ENCODE peak calls at places on chromosomes 3 and 15, in eight cellular contexts. Y, Q, M, L, N, C, Z and H are unnamed samples.

GRCh38 chr15:59313703-59314332 is 58.9 kb downstream of the MYO1E start:
- DNase-seq in Y (peak), Q (peak), M (peak), L (peak), N (no peak), C (peak), Z (no peak), H (no peak)

GRCh38 chr15:60551147-60551780 is 72.3 kb upstream of the ICE2 start:
- DNase-seq in Y (no peak), Q (no peak), M (no peak), L (no peak), N (no peak), C (no peak), Z (no peak), H (no peak)

GRCh38 chr3:101840066-101840465 is 9.2 kb upstream of the NFKBIZ start:
- DNase-seq in Y (no peak), Q (no peak), M (no peak), L (no peak), N (no peak), C (no peak), Z (no peak), H (no peak)

GRCh38 chr3:117893638-117894037 is 1141.0 kb downstream of the IGSF11 start:
- DNase-seq in Y (no peak), Q (no peak), M (no peak), L (no peak), N (no peak), C (no peak), Z (no peak), H (no peak)

GRCh38 chr3:16665282-16665741 is 60.1 kb upstream of the DAZL start:
- DNase-seq in Y (no peak), Q (no peak), M (no peak), L (no peak), N (no peak), C (no peak), Z (no peak), H (no peak)

GRCh38 chr15:58269455-58270414 is 131.6 kb downstream of the AQP9 start:
- DNase-seq in Y (no peak), Q (peak), M (peak), L (no peak), N (no peak), C (no peak), Z (peak), H (no peak)

GRCh38 chr15:72112111-72112510 is 5.8 kb downstream of the MYO9A start:
- DNase-seq in Y (no peak), Q (no peak), M (no peak), L (no peak), N (no peak), C (no peak), Z (no peak), H (no peak)

GRCh38 chr3:184561329-184562145 is at the start of gene EPHB3:
- DNase-seq in Y (peak), Q (peak), M (peak), L (peak), N (peak), C (peak), Z (peak), H (peak)

GRCh38 chr3:187041362-187042061 is 97.8 kb downstream of the RPL39L start:
- DNase-seq in Y (no peak), Q (peak), M (no peak), L (no peak), N (no peak), C (no peak), Z (no peak), H (peak)

GRCh38 chr3:31038086-31038737 is 143.8 kb upstream of the GADL1 start:
- DNase-seq in Y (no peak), Q (no peak), M (no peak), L (no peak), N (no peak), C (no peak), Z (no peak), H (no peak)

GRCh38 chr3:141116791-141117190 is 65.6 kb downstream of the SPSB4 start:
- DNase-seq in Y (no peak), Q (no peak), M (no peak), L (peak), N (no peak), C (no peak), Z (no peak), H (no peak)

GRCh38 chr15:80844011-80844732 is 65.0 kb downstream of the CEMIP start:
- DNase-seq in Y (no peak), Q (peak), M (no peak), L (no peak), N (no peak), C (no peak), Z (no peak), H (no peak)

GRCh38 chr3:43097681-43098080 is 8.2 kb downstream of the POMGNT2 start:
- DNase-seq in Y (no peak), Q (no peak), M (no peak), L (no peak), N (no peak), C (no peak), Z (no peak), H (no peak)

GRCh38 chr3:153442386-153442785 is 280.4 kb downstream of the RAP2B start:
- DNase-seq in Y (no peak), Q (no peak), M (no peak), L (no peak), N (no peak), C (no peak), Z (no peak), H (no peak)

GRCh38 chr15:71674354-71674753 is 136.0 kb upstream of the NR2E3 start:
- DNase-seq in Y (no peak), Q (no peak), M (no peak), L (no peak), N (no peak), C (no peak), Z (no peak), H (no peak)

GRCh38 chr15:42688301-42688700 is 48.6 kb downstream of the CDAN1 start:
- DNase-seq in Y (no peak), Q (no peak), M (no peak), L (no peak), N (no peak), C (no peak), Z (no peak), H (no peak)

GRCh38 chr15:90836296-90836871 is 32.0 kb upstream of the FURIN start:
- DNase-seq in Y (no peak), Q (peak), M (no peak), L (no peak), N (no peak), C (no peak), Z (peak), H (no peak)

GRCh38 chr15:100060276-100060926 is 281.4 kb downstream of the ADAMTS17 start:
- DNase-seq in Y (no peak), Q (peak), M (no peak), L (no peak), N (no peak), C (no peak), Z (no peak), H (no peak)

GRCh38 chr3:147422226-147422933 is 13.2 kb downstream of the ZIC1 start:
- DNase-seq in Y (no peak), Q (no peak), M (no peak), L (no peak), N (no peak), C (no peak), Z (no peak), H (no peak)

GRCh38 chr3:72203105-72203504 is 418.2 kb upstream of the PROK2 start:
- DNase-seq in Y (no peak), Q (no peak), M (no peak), L (no peak), N (no peak), C (no peak), Z (no peak), H (no peak)

GRCh38 chr3:126544596-126545281 is 14.0 kb downstream of the C3orf22 start:
- DNase-seq in Y (no peak), Q (no peak), M (peak), L (peak), N (no peak), C (no peak), Z (no peak), H (no peak)

GRCh38 chr3:47010050-47010712 is 30.7 kb downstream of the NBEAL2 start:
- DNase-seq in Y (no peak), Q (no peak), M (peak), L (peak), N (no peak), C (no peak), Z (no peak), H (no peak)
- H3K4me3 ChIP-seq in Y (peak), Q (no peak), M (no peak), L (no peak), N (no peak), C (peak), Z (peak), H (peak)

DNA sequence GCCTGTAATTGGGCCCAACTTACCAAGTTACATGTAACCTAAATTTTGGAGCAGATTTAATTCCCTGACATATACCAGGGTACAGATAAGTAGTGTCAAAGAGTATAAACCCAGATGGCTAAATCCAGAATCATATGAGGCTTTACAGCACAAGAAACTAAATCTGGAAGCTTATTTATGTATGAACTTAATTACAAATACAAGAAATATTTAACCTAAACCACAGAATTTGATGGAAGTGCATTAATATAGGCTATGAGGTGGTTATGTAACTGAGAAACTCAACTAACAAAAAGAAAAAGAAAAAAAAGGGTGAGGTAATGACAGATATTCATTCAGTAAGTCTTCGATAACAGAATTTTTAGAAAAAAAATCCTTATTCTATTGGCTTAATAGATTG is 930.2 kb upstream of the ALCAM start:
- DNase-seq in Y (no peak), Q (no peak), M (no peak), L (no peak), N (no peak), C (no peak), Z (no peak), H (no peak)
- H3K4me3 ChIP-seq in Y (no peak), Q (no peak), M (no peak), L (no peak), N (peak), C (no peak), Z (no peak), H (no peak)

GRCh38 chr15:73605759-73606423 is 27.3 kb downstream of the NPTN start:
- DNase-seq in Y (no peak), Q (no peak), M (peak), L (no peak), N (no peak), C (no peak), Z (no peak), H (no peak)
- H3K4me3 ChIP-seq in Y (no peak), Q (no peak), M (no peak), L (no peak), N (no peak), C (no peak), Z (no peak), H (no peak)

GRCh38 chr15:76209948-76210347 is 101.3 kb downstream of the ETFA start:
- DNase-seq in Y (no peak), Q (no peak), M (no peak), L (no peak), N (no peak), C (no peak), Z (no peak), H (no peak)
- H3K4me3 ChIP-seq in Y (no peak), Q (no peak), M (no peak), L (no peak), N (no peak), C (no peak), Z (no peak), H (no peak)

GRCh38 chr15:25859838-25860645 is 3.1 kb downstream of the ATP10A start:
- DNase-seq in Y (no peak), Q (no peak), M (peak), L (peak), N (no peak), C (no peak), Z (no peak), H (no peak)
- H3K4me3 ChIP-seq in Y (no peak), Q (no peak), M (no peak), L (no peak), N (no peak), C (no peak), Z (no peak), H (peak)

DNA sequence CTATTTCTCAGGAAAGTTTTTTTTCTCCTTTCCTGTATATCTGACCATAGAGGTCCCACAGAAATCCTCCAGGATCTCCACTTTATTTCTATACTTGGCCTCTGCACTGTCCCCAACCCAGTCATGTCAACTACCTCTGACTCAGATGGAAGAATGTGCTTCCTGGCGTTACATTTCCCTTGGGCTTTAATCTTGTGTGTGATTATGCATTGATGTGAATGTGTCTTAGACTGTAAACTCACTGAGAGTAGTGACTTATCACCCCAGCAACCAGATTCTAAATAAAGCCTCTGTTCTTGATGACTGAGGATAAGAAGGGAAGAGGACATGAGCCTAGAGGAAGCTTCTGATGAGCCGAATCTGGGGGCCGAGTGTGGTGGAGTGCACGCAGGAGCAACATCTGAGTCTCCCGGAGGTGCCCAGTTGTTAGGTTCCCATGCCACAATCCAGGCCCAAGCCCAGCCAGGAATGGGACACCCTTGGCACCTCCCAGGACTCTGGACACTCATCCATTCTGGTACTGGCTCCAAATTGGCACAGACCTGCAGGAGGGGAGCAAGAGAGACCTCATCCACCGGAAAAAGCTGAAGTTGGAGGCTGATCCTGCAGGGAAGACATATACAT is 32.1 kb upstream of the HEG1 start:
- DNase-seq in Y (no peak), Q (peak), M (no peak), L (no peak), N (no peak), C (no peak), Z (no peak), H (no peak)
- H3K4me3 ChIP-seq in Y (no peak), Q (no peak), M (no peak), L (no peak), N (no peak), C (no peak), Z (no peak), H (no peak)